ENCODE peak calls at places on chromosome 17, in five cellular contexts. One of them, this sample, is unnamed. For H3K27me3 and H3K4me1, the result is how much of the 10 kb centered on the place peaks cover.

GRCh38 chr17:35588196-35588920 is 1.2 kb downstream of the AP2B1 start:
- DNase-seq in HAP-1: peak
- DNase-seq in cardiac muscle cell: no peak
- DNase-seq in IMR-90: peak
- DNase-seq in right lobe of liver: no peak
- DNase-seq in this sample: peak

GRCh38 chr17:18949566-18949965 is 2.4 kb upstream of the SLC5A10 start:
- DNase-seq in HAP-1: no peak
- DNase-seq in cardiac muscle cell: no peak
- DNase-seq in IMR-90: peak
- DNase-seq in right lobe of liver: no peak
- DNase-seq in this sample: no peak

GRCh38 chr17:66507103-66507923 is 204.9 kb downstream of the PRKCA start:
- DNase-seq in HAP-1: no peak
- DNase-seq in cardiac muscle cell: no peak
- DNase-seq in IMR-90: peak
- DNase-seq in right lobe of liver: no peak
- DNase-seq in this sample: peak

GRCh38 chr17:81536299-81537290 is 8.4 kb downstream of the FSCN2 start:
- DNase-seq in HAP-1: no peak
- DNase-seq in cardiac muscle cell: no peak
- DNase-seq in IMR-90: peak
- DNase-seq in right lobe of liver: no peak
- DNase-seq in this sample: no peak

GRCh38 chr17:9241371-9241712 is 220.0 kb downstream of the NTN1 start:
- DNase-seq in HAP-1: no peak
- DNase-seq in cardiac muscle cell: no peak
- DNase-seq in IMR-90: no peak
- DNase-seq in right lobe of liver: peak
- DNase-seq in this sample: no peak

GRCh38 chr17:6162216-6162615 is 92.0 kb downstream of the WSCD1 start:
- DNase-seq in HAP-1: no peak
- DNase-seq in cardiac muscle cell: no peak
- DNase-seq in IMR-90: no peak
- DNase-seq in right lobe of liver: no peak
- DNase-seq in this sample: no peak

GRCh38 chr17:1412185-1413110 is 12.4 kb upstream of the YWHAE start:
- DNase-seq in HAP-1: no peak
- DNase-seq in cardiac muscle cell: no peak
- DNase-seq in IMR-90: no peak
- DNase-seq in right lobe of liver: peak
- DNase-seq in this sample: no peak

GRCh38 chr17:19533718-19534561 is at the start of gene SLC47A1:
- DNase-seq in HAP-1: peak
- DNase-seq in cardiac muscle cell: peak
- DNase-seq in IMR-90: no peak
- DNase-seq in right lobe of liver: peak
- DNase-seq in this sample: peak

GRCh38 chr17:41687828-41688640 is 651 bp upstream of the EIF1 start:
- DNase-seq in HAP-1: no peak
- DNase-seq in cardiac muscle cell: peak
- DNase-seq in IMR-90: peak
- DNase-seq in right lobe of liver: no peak
- DNase-seq in this sample: peak

GRCh38 chr17:57106107-57106835 is 21.2 kb downstream of the AKAP1 start:
- DNase-seq in HAP-1: no peak
- DNase-seq in cardiac muscle cell: no peak
- DNase-seq in IMR-90: no peak
- DNase-seq in right lobe of liver: no peak
- DNase-seq in this sample: no peak

GRCh38 chr17:12592941-12593340 is 72.7 kb upstream of the MYOCD start:
- DNase-seq in HAP-1: no peak
- DNase-seq in cardiac muscle cell: no peak
- DNase-seq in IMR-90: no peak
- DNase-seq in right lobe of liver: no peak
- DNase-seq in this sample: no peak

GRCh38 chr17:4658478-4659305 is 17.2 kb upstream of the ALOX15 start:
- DNase-seq in HAP-1: no peak
- DNase-seq in cardiac muscle cell: no peak
- DNase-seq in IMR-90: peak
- DNase-seq in right lobe of liver: no peak
- DNase-seq in this sample: peak

GRCh38 chr17:48646183-48647102 is 20.3 kb upstream of the HOXB9 start:
- DNase-seq in HAP-1: no peak
- DNase-seq in cardiac muscle cell: no peak
- DNase-seq in IMR-90: no peak
- DNase-seq in right lobe of liver: no peak
- DNase-seq in this sample: no peak

GRCh38 chr17:69525920-69526841 is 111.7 kb downstream of the MAP2K6 start:
- DNase-seq in HAP-1: peak
- DNase-seq in cardiac muscle cell: peak
- DNase-seq in IMR-90: peak
- DNase-seq in right lobe of liver: no peak
- DNase-seq in this sample: peak

GRCh38 chr17:43572368-43572980 is 26.3 kb upstream of the ETV4 start:
- DNase-seq in HAP-1: no peak
- DNase-seq in cardiac muscle cell: no peak
- DNase-seq in IMR-90: peak
- DNase-seq in right lobe of liver: no peak
- DNase-seq in this sample: no peak

GRCh38 chr17:57401556-57402488 is 145.5 kb downstream of the MSI2 start:
- DNase-seq in HAP-1: no peak
- DNase-seq in cardiac muscle cell: peak
- DNase-seq in IMR-90: no peak
- DNase-seq in right lobe of liver: no peak
- DNase-seq in this sample: no peak

GRCh38 chr17:10061131-10061581 is 137.2 kb downstream of the GAS7 start:
- DNase-seq in HAP-1: no peak
- DNase-seq in cardiac muscle cell: no peak
- DNase-seq in IMR-90: no peak
- DNase-seq in right lobe of liver: no peak
- DNase-seq in this sample: peak

GRCh38 chr17:32777436-32777835 is 99.5 kb downstream of the MYO1D start:
- DNase-seq in HAP-1: no peak
- DNase-seq in cardiac muscle cell: no peak
- DNase-seq in IMR-90: peak
- DNase-seq in right lobe of liver: no peak
- DNase-seq in this sample: peak

GRCh38 chr17:82035956-82036633 is 1.4 kb downstream of the DCXR start:
- DNase-seq in HAP-1: no peak
- DNase-seq in cardiac muscle cell: no peak
- DNase-seq in IMR-90: no peak
- DNase-seq in right lobe of liver: no peak
- DNase-seq in this sample: no peak

GRCh38 chr17:22512997-22513538 is 820.7 kb downstream of the KCNJ18 start:
- DNase-seq in HAP-1: no peak
- DNase-seq in cardiac muscle cell: no peak
- DNase-seq in IMR-90: no peak
- DNase-seq in right lobe of liver: no peak
- DNase-seq in this sample: no peak

GRCh38 chr17:71503710-71504471 is 616.9 kb upstream of the SOX9 start:
- DNase-seq in HAP-1: no peak
- DNase-seq in cardiac muscle cell: no peak
- DNase-seq in IMR-90: no peak
- DNase-seq in right lobe of liver: no peak
- DNase-seq in this sample: no peak

GRCh38 chr17:20989481-20989880 is 53.3 kb downstream of the USP22 start:
- DNase-seq in HAP-1: no peak
- DNase-seq in cardiac muscle cell: no peak
- DNase-seq in IMR-90: no peak
- DNase-seq in right lobe of liver: no peak
- DNase-seq in this sample: no peak

GRCh38 chr17:9132944-9133610 is 111.8 kb downstream of the NTN1 start:
- DNase-seq in HAP-1: no peak
- DNase-seq in cardiac muscle cell: no peak
- DNase-seq in IMR-90: no peak
- DNase-seq in right lobe of liver: no peak
- DNase-seq in this sample: no peak

GRCh38 chr17:4043862-4044261 is 79.6 kb upstream of the ATP2A3 start:
- DNase-seq in HAP-1: no peak
- DNase-seq in cardiac muscle cell: no peak
- DNase-seq in IMR-90: no peak
- DNase-seq in right lobe of liver: no peak
- DNase-seq in this sample: no peak

GRCh38 chr17:13755851-13756250 is 154.1 kb upstream of the HS3ST3A1 start:
- DNase-seq in HAP-1: no peak
- DNase-seq in cardiac muscle cell: no peak
- DNase-seq in IMR-90: no peak
- DNase-seq in right lobe of liver: no peak
- DNase-seq in this sample: no peak

GRCh38 chr17:28041844-28042656 is 427 bp upstream of the NLK start:
- DNase-seq in HAP-1: no peak
- DNase-seq in cardiac muscle cell: no peak
- DNase-seq in IMR-90: peak
- DNase-seq in right lobe of liver: no peak
- DNase-seq in this sample: peak

GRCh38 chr17:43891851-43892671 is 15.3 kb downstream of the MPP2 start:
- DNase-seq in HAP-1: peak
- DNase-seq in cardiac muscle cell: no peak
- DNase-seq in IMR-90: no peak
- DNase-seq in right lobe of liver: no peak
- DNase-seq in this sample: peak

GRCh38 chr17:41814195-41814594 is 1.4 kb downstream of the FKBP10 start:
- DNase-seq in HAP-1: no peak
- DNase-seq in cardiac muscle cell: no peak
- DNase-seq in IMR-90: peak
- DNase-seq in right lobe of liver: no peak
- DNase-seq in this sample: peak

GRCh38 chr17:16215965-16216316 is 607 bp upstream of the NCOR1 start:
- DNase-seq in HAP-1: peak
- DNase-seq in cardiac muscle cell: no peak
- DNase-seq in IMR-90: no peak
- DNase-seq in right lobe of liver: no peak
- DNase-seq in this sample: no peak

GRCh38 chr17:40707720-40708119 is 4.2 kb upstream of the KRT24 start:
- DNase-seq in HAP-1: no peak
- DNase-seq in cardiac muscle cell: no peak
- DNase-seq in IMR-90: no peak
- DNase-seq in right lobe of liver: no peak
- DNase-seq in this sample: no peak

DNA sequence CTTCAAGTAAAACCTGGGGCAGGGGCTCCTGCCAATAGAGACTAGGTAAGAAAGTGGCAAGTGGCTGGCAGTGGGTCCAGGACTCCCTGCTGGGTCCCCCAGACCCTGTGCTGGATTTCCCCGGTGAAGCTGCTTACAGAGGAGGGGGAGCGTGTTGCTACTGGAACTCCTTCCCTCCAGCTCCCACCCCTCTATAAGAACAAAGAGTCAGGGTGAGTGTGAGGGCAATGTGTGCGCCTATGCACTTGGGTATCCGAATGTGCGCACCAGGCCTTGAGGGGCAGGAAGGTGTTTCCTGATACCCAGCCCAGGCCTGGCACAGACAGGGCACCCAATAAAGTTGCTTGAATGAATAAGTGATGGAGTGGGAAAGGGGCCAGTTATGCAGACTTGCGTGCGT is 11.8 kb downstream of the NEUROD2 start:
- DNase-seq in HAP-1: no peak
- DNase-seq in cardiac muscle cell: no peak
- DNase-seq in IMR-90: no peak
- DNase-seq in right lobe of liver: no peak
- DNase-seq in this sample: no peak
- H3K27me3 ChIP-seq in HAP-1: half or more
- H3K27me3 ChIP-seq in cardiac muscle cell: half or more
- H3K27me3 ChIP-seq in IMR-90: half or more
- H3K27me3 ChIP-seq in right lobe of liver: under half
- H3K27me3 ChIP-seq in this sample: half or more

GRCh38 chr17:83194761-83195329 is 115.4 kb downstream of the METRNL start:
- DNase-seq in HAP-1: no peak
- DNase-seq in cardiac muscle cell: no peak
- DNase-seq in IMR-90: no peak
- DNase-seq in right lobe of liver: peak
- DNase-seq in this sample: peak

GRCh38 chr17:83193336-83194188 is 114.2 kb downstream of the METRNL start:
- DNase-seq in HAP-1: no peak
- DNase-seq in cardiac muscle cell: no peak
- DNase-seq in IMR-90: no peak
- DNase-seq in right lobe of liver: peak
- DNase-seq in this sample: no peak

GRCh38 chr17:83195330-83196087 is 116.1 kb downstream of the METRNL start:
- DNase-seq in HAP-1: no peak
- DNase-seq in cardiac muscle cell: no peak
- DNase-seq in IMR-90: no peak
- DNase-seq in right lobe of liver: no peak
- DNase-seq in this sample: peak

GRCh38 chr17:83192161-83192788 is 112.9 kb downstream of the METRNL start:
- DNase-seq in HAP-1: no peak
- DNase-seq in cardiac muscle cell: no peak
- DNase-seq in IMR-90: peak
- DNase-seq in right lobe of liver: peak
- DNase-seq in this sample: peak

GRCh38 chr17:83194189-83194565 is 114.8 kb downstream of the METRNL start:
- DNase-seq in HAP-1: no peak
- DNase-seq in cardiac muscle cell: no peak
- DNase-seq in IMR-90: no peak
- DNase-seq in right lobe of liver: peak
- DNase-seq in this sample: no peak
- H3K4me1 ChIP-seq in HAP-1: under half
- H3K4me1 ChIP-seq in cardiac muscle cell: under half
- H3K4me1 ChIP-seq in IMR-90: under half
- H3K4me1 ChIP-seq in right lobe of liver: under half
- H3K4me1 ChIP-seq in this sample: half or more

GRCh38 chr17:45846223-45846622 is 1.5 kb downstream of the SPPL2C start:
- DNase-seq in HAP-1: no peak
- DNase-seq in cardiac muscle cell: no peak
- DNase-seq in IMR-90: no peak
- DNase-seq in right lobe of liver: no peak
- DNase-seq in this sample: no peak

GRCh38 chr17:45845376-45846185 is 900 bp downstream of the SPPL2C start:
- DNase-seq in HAP-1: no peak
- DNase-seq in cardiac muscle cell: no peak
- DNase-seq in IMR-90: no peak
- DNase-seq in right lobe of liver: no peak
- DNase-seq in this sample: no peak

GRCh38 chr17:45841883-45842525 is 2.7 kb upstream of the SPPL2C start:
- DNase-seq in HAP-1: no peak
- DNase-seq in cardiac muscle cell: no peak
- DNase-seq in IMR-90: no peak
- DNase-seq in right lobe of liver: peak
- DNase-seq in this sample: no peak

GRCh38 chr17:45844695-45845375 is at the start of gene SPPL2C:
- DNase-seq in HAP-1: no peak
- DNase-seq in cardiac muscle cell: no peak
- DNase-seq in IMR-90: no peak
- DNase-seq in right lobe of liver: peak
- DNase-seq in this sample: no peak

GRCh38 chr17:45843722-45844121 is 959 bp upstream of the SPPL2C start:
- DNase-seq in HAP-1: no peak
- DNase-seq in cardiac muscle cell: no peak
- DNase-seq in IMR-90: no peak
- DNase-seq in right lobe of liver: no peak
- DNase-seq in this sample: no peak
- H3K27me3 ChIP-seq in HAP-1: under half
- H3K27me3 ChIP-seq in cardiac muscle cell: under half
- H3K27me3 ChIP-seq in IMR-90: under half
- H3K27me3 ChIP-seq in right lobe of liver: under half
- H3K27me3 ChIP-seq in this sample: half or more

GRCh38 chr17:80007009-80007752 is 28.5 kb downstream of the TBC1D16 start:
- DNase-seq in HAP-1: no peak
- DNase-seq in cardiac muscle cell: no peak
- DNase-seq in IMR-90: no peak
- DNase-seq in right lobe of liver: no peak
- DNase-seq in this sample: no peak
- H3K4me1 ChIP-seq in HAP-1: under half
- H3K4me1 ChIP-seq in cardiac muscle cell: under half
- H3K4me1 ChIP-seq in IMR-90: under half
- H3K4me1 ChIP-seq in right lobe of liver: under half
- H3K4me1 ChIP-seq in this sample: under half

This sample was measured in adipocyte.